ENCODE peak calls at places on chromosomes 11 and 22, in seven cellular contexts. W, M, S, O, E, Y and K are unnamed samples.

GRCh38 chr11:9138133-9138453 is 46.7 kb upstream of the SCUBE2 start:
- DNase-seq in S (no peak), Y (no peak), E (no peak), W (no peak), O (no peak), M (no peak), K (no peak)

GRCh38 chr11:118076754-118077281 is at the start of gene TMPRSS4:
- DNase-seq in S (no peak), M (no peak), Y (no peak), E (no peak), O (peak), W (no peak), K (no peak)

GRCh38 chr11:129643031-129643721 is 172.5 kb upstream of the TMEM45B start:
- DNase-seq in M (peak), W (no peak), Y (peak), S (no peak), E (no peak), O (no peak), K (no peak)

GRCh38 chr11:85263328-85263727 is 363.8 kb downstream of the DLG2 start:
- DNase-seq in E (no peak), O (no peak), M (no peak), S (no peak), Y (no peak), W (no peak), K (no peak)

GRCh38 chr11:87892291-87892690 is 283.0 kb downstream of the RAB38 start:
- DNase-seq in E (no peak), S (no peak), W (no peak), O (no peak), Y (no peak), M (no peak), K (no peak)

GRCh38 chr11:120867531-120867930 is 156.4 kb upstream of the TBCEL start:
- DNase-seq in W (no peak), M (no peak), S (no peak), Y (no peak), E (no peak), O (no peak), K (no peak)

GRCh38 chr11:20388096-20389055 is 860 bp downstream of the PRMT3 start:
- DNase-seq in S (no peak), M (no peak), O (no peak), W (no peak), E (no peak), Y (no peak), K (no peak)

GRCh38 chr11:47131136-47131535 is 45.5 kb downstream of the ARFGAP2 start:
- DNase-seq in O (no peak), S (no peak), E (no peak), M (no peak), W (no peak), Y (no peak), K (no peak)

GRCh38 chr11:134118016-134118415 is 49.1 kb downstream of the JAM3 start:
- DNase-seq in E (no peak), W (no peak), S (no peak), O (no peak), M (no peak), Y (no peak), K (no peak)

GRCh38 chr11:71140206-71140919 is 112.0 kb downstream of the SHANK2 start:
- DNase-seq in E (no peak), W (no peak), O (no peak), Y (no peak), M (no peak), S (no peak), K (no peak)

GRCh38 chr11:73752216-73752867 is 8.5 kb downstream of the RAB6A start:
- DNase-seq in E (no peak), Y (no peak), M (no peak), O (no peak), S (no peak), W (peak), K (no peak)

GRCh38 chr11:12122083-12122482 is 11.7 kb downstream of the MICAL2 start:
- DNase-seq in E (no peak), O (no peak), Y (no peak), M (peak), S (no peak), W (no peak), K (no peak)

GRCh38 chr11:59010693-59011092 is 71.4 kb downstream of the GLYATL1 start:
- DNase-seq in O (no peak), E (no peak), S (no peak), M (no peak), Y (no peak), W (no peak), K (no peak)

GRCh38 chr11:59012106-59012941 is 73.0 kb downstream of the GLYATL1 start:
- DNase-seq in E (no peak), M (no peak), O (no peak), Y (no peak), W (no peak), S (peak), K (no peak)

GRCh38 chr11:59009661-59010060 is 70.4 kb downstream of the GLYATL1 start:
- DNase-seq in E (no peak), Y (no peak), O (no peak), S (no peak), M (no peak), W (no peak), K (no peak)

GRCh38 chr11:59011672-59012071 is 72.4 kb downstream of the GLYATL1 start:
- DNase-seq in Y (no peak), W (no peak), S (peak), E (peak), O (no peak), M (no peak), K (no peak)

DNA sequence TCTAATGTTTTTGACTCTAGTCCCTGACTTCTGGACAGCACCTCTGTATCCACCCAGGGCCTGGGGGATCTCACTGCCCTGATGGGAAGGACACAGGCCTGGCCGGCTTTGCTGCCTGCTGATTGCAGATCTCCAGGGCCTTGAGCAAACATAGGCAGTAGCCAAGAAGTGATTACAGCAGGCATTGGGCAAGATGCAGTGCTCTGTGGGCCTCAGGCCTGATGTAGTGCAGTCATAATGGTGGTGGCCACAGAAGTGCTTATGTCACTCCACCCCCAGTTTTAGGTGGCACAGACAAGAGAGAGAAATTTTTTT is 73.2 kb upstream of the GLYATL1B start:
- DNase-seq in W (no peak), S (no peak), O (no peak), M (no peak), Y (no peak), E (peak), K (no peak)
- TF ChIP-seq POLR2A in W (no peak), S (no peak), O (no peak), M (no peak), Y (no peak), E (peak), K (no peak)

GRCh38 chr11:13277719-13278619 is at the start of gene BMAL1:
- DNase-seq in E (peak), M (no peak), Y (no peak), O (peak), S (peak), W (peak), K (peak)
- TF ChIP-seq POLR2A in E (peak), M (peak), Y (peak), O (no peak), S (no peak), W (no peak), K (peak)

GRCh38 chr11:69489746-69490365 is 8.4 kb downstream of the LINC01488 start:
- DNase-seq in Y (no peak), E (no peak), W (no peak), S (no peak), M (no peak), O (no peak), K (no peak)

GRCh38 chr11:69487849-69488542 is 6.5 kb downstream of the LINC01488 start:
- DNase-seq in S (no peak), M (no peak), E (no peak), W (no peak), O (no peak), Y (no peak), K (no peak)

GRCh38 chr11:69490516-69490915 is 9.1 kb downstream of the LINC01488 start:
- DNase-seq in W (no peak), E (no peak), S (no peak), M (no peak), O (no peak), Y (no peak), K (no peak)

GRCh38 chr11:69488543-69488940 is 7.1 kb downstream of the LINC01488 start:
- DNase-seq in O (no peak), M (no peak), Y (no peak), E (no peak), W (no peak), S (no peak), K (no peak)

GRCh38 chr11:69489031-69489745 is 7.7 kb downstream of the LINC01488 start:
- DNase-seq in Y (no peak), M (no peak), E (no peak), W (no peak), O (no peak), S (no peak), K (no peak)
- TF ChIP-seq POLR2A in Y (no peak), M (no peak), E (no peak), W (no peak), O (no peak), S (no peak), K (no peak)

GRCh38 chr22:46563381-46564083 is 26.1 kb upstream of the CELSR1 start:
- DNase-seq in Y (peak), M (peak), S (peak), O (peak), W (no peak), E (peak), K (no peak)
- TF ChIP-seq POLR2A in Y (no peak), M (no peak), S (peak), O (no peak), W (no peak), E (peak), K (no peak)

GRCh38 chr11:67393437-67393836 is 1.7 kb downstream of the RAD9A start:
- DNase-seq in M (no peak), O (no peak), E (no peak), S (no peak), Y (no peak), W (no peak), K (no peak)

GRCh38 chr11:67392182-67392715 is 463 bp downstream of the RAD9A start:
- DNase-seq in W (no peak), O (no peak), Y (no peak), M (no peak), E (no peak), S (no peak), K (no peak)

GRCh38 chr11:67389477-67389876 is 2.3 kb upstream of the RAD9A start:
- DNase-seq in E (no peak), W (no peak), O (peak), Y (no peak), S (peak), M (peak), K (no peak)

GRCh38 chr11:67390947-67391303 is 861 bp upstream of the RAD9A start:
- DNase-seq in O (no peak), S (no peak), E (no peak), W (no peak), Y (no peak), M (no peak), K (no peak)

DNA sequence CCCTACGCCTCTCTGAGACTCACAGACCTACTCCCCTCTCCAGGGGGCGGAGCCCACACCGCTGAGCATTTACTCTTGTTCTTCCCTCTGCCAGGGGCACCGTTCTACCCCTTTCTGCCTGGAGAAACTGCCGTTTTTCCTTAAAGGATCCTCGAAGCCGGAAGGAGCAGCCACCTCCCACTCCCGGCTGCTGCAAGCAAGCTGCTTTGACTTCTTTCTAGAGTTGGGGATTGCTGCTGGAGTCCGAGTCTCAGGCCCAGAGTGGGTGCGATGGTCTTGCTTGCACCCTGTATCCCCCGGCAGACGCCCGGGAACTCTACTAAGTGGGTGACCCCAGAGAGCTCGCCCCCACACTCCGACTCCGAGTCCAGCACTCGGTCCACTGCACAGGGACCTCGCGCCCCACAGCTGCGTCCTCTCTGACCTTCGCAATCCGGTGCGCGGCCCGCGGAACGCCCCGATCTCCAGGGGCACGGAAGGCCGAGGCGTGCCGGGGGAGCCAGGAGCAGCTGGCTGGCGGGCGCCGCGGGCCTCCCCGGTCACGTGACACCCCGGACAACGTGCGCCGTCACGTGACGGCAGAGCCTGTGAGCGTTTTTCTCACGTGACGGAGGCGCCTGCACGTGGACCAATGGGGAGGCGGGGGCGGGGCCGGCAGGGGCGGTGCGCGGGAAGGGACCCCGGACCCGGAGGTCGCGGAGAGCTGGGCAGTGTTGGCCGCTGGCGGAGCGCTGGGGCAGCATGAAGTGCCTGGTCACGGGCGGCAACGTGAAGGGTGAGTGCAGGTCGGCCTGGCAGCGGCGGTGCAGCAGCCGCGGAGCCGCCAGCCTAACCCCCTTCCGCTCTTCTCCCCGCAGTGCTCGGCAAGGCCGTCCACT is at the start of gene RAD9A:
- DNase-seq in E (peak), O (peak), S (peak), Y (peak), M (peak), W (peak), K (peak)
- TF ChIP-seq POLR2A in E (peak), O (peak), S (peak), Y (peak), M (peak), W (peak), K (peak)

DNA sequence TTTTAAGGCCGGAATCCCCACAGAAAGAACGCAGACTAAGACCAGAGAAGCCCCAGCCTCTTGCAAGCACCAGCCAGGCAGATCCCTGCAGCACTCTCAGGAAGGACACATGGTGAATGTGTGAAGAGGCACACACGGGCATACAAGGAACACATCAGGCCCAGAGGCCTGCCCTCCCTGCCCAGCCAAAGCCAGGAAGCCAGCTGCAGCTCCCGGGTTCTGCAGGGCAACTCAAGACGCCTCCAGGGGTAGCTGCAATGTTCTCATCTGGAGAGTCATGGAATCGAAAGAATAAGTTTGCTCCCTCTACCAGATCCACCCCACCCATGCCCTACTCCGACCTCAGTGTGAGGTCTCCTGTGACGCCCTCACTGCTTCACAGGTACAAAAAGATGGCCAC is 2.3 kb downstream of the DGCR2 start:
- DNase-seq in Y (no peak), O (no peak), S (no peak), E (no peak), M (no peak), W (no peak), K (no peak)
- TF ChIP-seq POLR2A in Y (no peak), O (no peak), S (no peak), E (no peak), M (no peak), W (no peak), K (no peak)